ENCODE peak calls at places on chromosomes 4 and X, in five cellular contexts. U is body of pancreas, Y is fibroblast of mammary gland, B is right atrium auricular region, V is epithelial cell of esophagus. T is an unnamed sample.

GRCh38 chr4:39312821-39313220 is 53.3 kb downstream of the RFC1 start:
- DNase-seq in U (no peak), Y (no peak), B (no peak), V (no peak), T (no peak)

GRCh38 chr4:88533937-88534750 is 10.6 kb upstream of the PYURF start:
- DNase-seq in U (no peak), Y (peak), B (no peak), V (peak), T (peak)

GRCh38 chrX:7115557-7115956 is 32.0 kb upstream of the STS start:
- DNase-seq in U (no peak), Y (peak), B (no peak), V (no peak), T (peak)

GRCh38 chrX:3638280-3638873 is 75.1 kb downstream of the PRKX start:
- DNase-seq in U (peak), Y (peak), B (no peak), V (peak), T (peak)

GRCh38 chrX:37509349-37509748 is 62.1 kb upstream of the LANCL3 start:
- DNase-seq in U (no peak), Y (peak), B (no peak), V (peak), T (peak)

GRCh38 chr4:122842984-122843531 is 16.4 kb downstream of the FGF2 start:
- DNase-seq in U (no peak), Y (no peak), B (no peak), V (no peak), T (no peak)

GRCh38 chr4:1154126-1154522 is 18.3 kb downstream of the SPON2 start:
- DNase-seq in U (peak), Y (no peak), B (no peak), V (no peak), T (no peak)

GRCh38 chr4:139962130-139962684 is 191.8 kb downstream of the MAML3 start:
- DNase-seq in U (no peak), Y (no peak), B (no peak), V (no peak), T (no peak)

GRCh38 chr4:124970011-124970410 is 257.5 kb upstream of the ANKRD50 start:
- DNase-seq in U (no peak), Y (peak), B (no peak), V (peak), T (peak)

GRCh38 chr4:112771-113170 is 11.5 kb upstream of the ZNF718 start:
- DNase-seq in U (no peak), Y (no peak), B (no peak), V (no peak), T (no peak)

GRCh38 chr4:5143940-5144339 is 92.7 kb downstream of the STK32B start:
- DNase-seq in U (no peak), Y (peak), B (no peak), V (peak), T (no peak)

GRCh38 chr4:47913328-47913727 is 1.1 kb downstream of the NFXL1 start:
- DNase-seq in U (no peak), Y (peak), B (no peak), V (peak), T (peak)

GRCh38 chrX:27915617-27916016 is 65.6 kb downstream of the DCAF8L1 start:
- DNase-seq in U (no peak), Y (peak), B (no peak), V (peak), T (peak)

GRCh38 chr4:3822230-3822947 is 56.2 kb downstream of the ADRA2C start:
- DNase-seq in U (no peak), Y (no peak), B (no peak), V (no peak), T (peak)

GRCh38 chrX:46325312-46325877 is 219.8 kb downstream of the ZNF674 start:
- DNase-seq in U (no peak), Y (peak), B (no peak), V (peak), T (peak)

GRCh38 chrX:118904664-118905063 is 69.8 kb upstream of the LONRF3 start:
- DNase-seq in U (no peak), Y (no peak), B (no peak), V (no peak), T (no peak)

GRCh38 chr4:62487016-62487415 is 1286.9 kb downstream of the ADGRL3 start:
- DNase-seq in U (no peak), Y (no peak), B (no peak), V (peak), T (no peak)

GRCh38 chr4:70564033-70564432 is 28.0 kb upstream of the AMBN start:
- DNase-seq in U (no peak), Y (no peak), B (no peak), V (no peak), T (no peak)

GRCh38 chr4:129240816-129241215 is 144.9 kb downstream of the C4orf33 start:
- DNase-seq in U (peak), Y (peak), B (no peak), V (peak), T (peak)

GRCh38 chr4:27217261-27217769 is 356.7 kb downstream of the STIM2 start:
- DNase-seq in U (no peak), Y (peak), B (no peak), V (peak), T (no peak)

GRCh38 chr4:108303488-108304177 is 134.9 kb upstream of the LEF1 start:
- DNase-seq in U (no peak), Y (peak), B (no peak), V (peak), T (peak)

GRCh38 chr4:1336079-1336478 is 10.9 kb upstream of the UVSSA start:
- DNase-seq in U (no peak), Y (peak), B (no peak), V (peak), T (peak)

GRCh38 chr4:140004580-140005314 is 149.2 kb downstream of the MAML3 start:
- DNase-seq in U (peak), Y (peak), B (no peak), V (peak), T (peak)

GRCh38 chr4:92091335-92091734 is 212.4 kb upstream of the GRID2 start:
- DNase-seq in U (no peak), Y (no peak), B (no peak), V (no peak), T (peak)
- TF ChIP-seq CTCF in U (peak), Y (no peak), B (no peak), V (no peak), T (no peak)

DNA sequence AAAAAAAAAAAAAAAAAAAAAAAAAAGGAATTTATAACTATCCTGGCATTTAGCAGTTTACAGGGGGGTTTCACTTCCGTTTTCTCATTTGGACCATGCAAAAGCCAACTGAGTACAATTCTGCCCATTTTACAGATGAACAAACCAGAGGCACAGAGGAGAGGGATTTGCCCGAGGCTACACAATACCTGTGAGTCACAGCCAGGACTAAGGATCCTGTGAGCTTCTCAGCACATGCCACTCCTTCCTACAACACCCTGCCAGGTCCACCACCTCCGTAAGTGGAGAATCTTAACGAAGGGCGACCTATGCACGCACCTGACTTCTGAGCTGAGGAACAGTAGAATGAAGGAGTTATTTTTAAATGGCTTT is 75.4 kb upstream of the USP9X start:
- DNase-seq in U (no peak), Y (no peak), B (no peak), V (no peak), T (no peak)
- H3K4me3 ChIP-seq in U (no peak), Y (peak), B (peak), V (peak), T (no peak)

GRCh38 chr4:146637853-146638800 is 566 bp upstream of the POU4F2 start:
- DNase-seq in U (no peak), Y (no peak), B (no peak), V (no peak), T (no peak)

GRCh38 chr4:146640021-146640425 is 1.3 kb downstream of the POU4F2 start:
- DNase-seq in U (no peak), Y (no peak), B (no peak), V (no peak), T (no peak)

GRCh38 chr4:146638801-146639351 is at the start of gene POU4F2:
- DNase-seq in U (no peak), Y (peak), B (no peak), V (peak), T (peak)

GRCh38 chr4:146640459-146641061 is 1.9 kb downstream of the POU4F2 start:
- DNase-seq in U (no peak), Y (no peak), B (no peak), V (no peak), T (no peak)

GRCh38 chr4:146639414-146639814 is 721 bp downstream of the POU4F2 start:
- DNase-seq in U (no peak), Y (no peak), B (no peak), V (no peak), T (no peak)
- TF ChIP-seq CTCF in U (no peak), Y (no peak), B (no peak), V (no peak), T (no peak)

DNA sequence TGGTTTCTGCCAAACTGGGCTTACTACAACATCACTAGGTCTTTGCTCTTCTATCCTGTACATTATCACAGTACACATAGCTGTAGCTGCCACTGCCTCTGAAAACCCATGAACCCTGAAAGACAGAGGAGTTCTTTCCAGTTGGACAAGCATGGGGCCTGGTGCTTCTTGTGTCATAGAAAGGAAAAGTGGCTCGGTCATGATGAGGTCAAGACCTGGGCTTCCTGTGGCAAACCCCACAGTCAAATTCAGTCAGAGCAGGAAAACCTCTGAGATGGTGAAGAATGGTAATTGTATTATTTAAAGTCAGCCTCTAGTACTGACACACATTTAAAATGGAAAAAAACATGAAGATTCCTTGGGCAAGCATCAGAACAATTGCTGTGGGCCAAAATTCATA is 133.3 kb upstream of the PRPS2 start:
- DNase-seq in U (no peak), Y (no peak), B (no peak), V (no peak), T (no peak)
- H3K4me3 ChIP-seq in U (no peak), Y (no peak), B (no peak), V (no peak), T (no peak)

DNA sequence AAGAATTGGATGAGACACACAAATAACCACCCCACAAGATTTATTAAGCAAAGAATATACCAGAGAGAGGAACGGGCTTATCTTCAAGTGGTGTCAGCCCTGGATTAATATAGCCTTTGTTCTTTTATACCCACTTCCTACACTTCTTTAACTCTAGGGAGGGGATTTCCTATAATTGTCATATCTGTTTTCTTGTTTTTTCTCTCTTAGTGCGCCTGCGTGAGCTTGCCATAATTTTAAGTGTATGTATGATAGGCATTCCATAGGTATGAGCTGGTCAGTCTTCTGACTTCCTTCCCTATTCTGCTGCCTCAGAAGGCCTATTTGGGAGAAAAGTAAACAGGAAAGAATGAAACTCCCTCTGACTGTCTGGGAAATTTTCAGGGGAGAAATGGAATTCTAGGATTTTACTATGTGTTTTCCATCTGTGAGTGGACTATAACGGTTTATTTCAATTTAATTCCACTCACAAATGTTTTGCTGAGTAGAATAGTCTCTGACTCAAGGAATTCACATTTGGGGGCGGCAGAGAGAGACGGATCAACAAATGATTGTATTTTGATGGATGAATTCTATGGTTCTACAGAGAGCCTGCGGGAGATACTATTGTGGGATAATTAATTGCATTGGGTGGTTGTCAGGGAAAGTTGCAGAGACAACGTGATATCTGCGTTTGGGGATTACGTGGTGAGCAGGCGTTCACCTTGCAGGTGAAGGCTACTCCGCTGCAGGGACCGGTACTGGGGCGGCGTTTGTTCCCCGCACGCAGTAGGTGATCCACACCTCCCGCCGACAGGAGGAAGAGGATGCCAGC is 626 bp upstream of the CEP135 start:
- DNase-seq in U (no peak), Y (peak), B (no peak), V (peak), T (peak)
- TF ChIP-seq CTCF in U (no peak), Y (no peak), B (no peak), V (no peak), T (no peak)

DNA sequence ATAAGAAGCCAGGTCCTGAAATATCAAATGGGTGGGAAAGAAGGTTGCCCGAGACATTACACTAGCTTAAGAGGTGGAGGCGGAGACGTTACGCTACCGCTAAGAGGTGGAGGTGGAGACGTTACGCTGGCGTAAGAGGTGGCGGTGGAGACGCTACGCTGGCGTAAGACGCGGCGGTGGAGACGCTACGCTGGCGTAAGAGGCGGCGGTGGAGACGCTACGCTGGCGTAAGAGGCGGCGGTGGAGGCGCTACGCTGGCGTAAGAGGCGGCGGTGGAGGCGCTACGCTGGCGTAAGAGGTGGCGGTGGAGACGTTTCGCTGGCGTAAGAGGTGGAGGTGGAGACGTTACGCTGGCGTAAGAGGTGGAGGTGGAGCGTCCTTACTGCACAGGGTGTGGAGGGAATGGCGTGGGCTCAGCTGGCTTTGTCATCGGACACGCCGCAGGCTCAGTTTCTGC is 12.8 kb downstream of the CYP4V2 start:
- DNase-seq in U (no peak), Y (no peak), B (no peak), V (peak), T (peak)
- H3K4me3 ChIP-seq in U (no peak), Y (no peak), B (no peak), V (peak), T (peak)

GRCh38 chr4:29970626-29971025 is 749.5 kb upstream of the PCDH7 start:
- DNase-seq in U (no peak), Y (peak), B (no peak), V (peak), T (no peak)
- TF ChIP-seq CTCF in U (no peak), Y (peak), B (no peak), V (peak), T (no peak)

GRCh38 chr4:112894480-112894879 is 155.0 kb upstream of the ANK2 start:
- DNase-seq in U (no peak), Y (no peak), B (no peak), V (no peak), T (no peak)

GRCh38 chr4:112888617-112889016 is 160.8 kb upstream of the ANK2 start:
- DNase-seq in U (no peak), Y (no peak), B (no peak), V (no peak), T (no peak)

GRCh38 chr4:112885897-112886296 is 163.6 kb upstream of the ANK2 start:
- DNase-seq in U (no peak), Y (no peak), B (no peak), V (no peak), T (no peak)

GRCh38 chr4:112889619-112890294 is 159.7 kb upstream of the ANK2 start:
- DNase-seq in U (no peak), Y (peak), B (no peak), V (peak), T (peak)

GRCh38 chr4:112889199-112889598 is 160.3 kb upstream of the ANK2 start:
- DNase-seq in U (no peak), Y (no peak), B (no peak), V (no peak), T (no peak)
- H3K4me3 ChIP-seq in U (no peak), Y (peak), B (no peak), V (no peak), T (no peak)

GRCh38 chr4:76199664-76200211 is 13.9 kb downstream of the SCARB2 start:
- DNase-seq in U (peak), Y (no peak), B (no peak), V (no peak), T (no peak)
- TF ChIP-seq CTCF in U (no peak), Y (no peak), B (no peak), V (no peak), T (peak)